ENCODE peak calls at places on chromosomes 1 and 21, in four cellular contexts. U, P, Z and H are unnamed samples.

GRCh38 chr1:217274927-217275616 is 355.8 kb downstream of the GPATCH2 start:
- DNase-seq in U (peak), Z (no peak), P (no peak), H (peak)

GRCh38 chr1:230827081-230827681 is 41.1 kb downstream of the C1orf198 start:
- DNase-seq in Z (no peak), P (no peak), U (no peak), H (no peak)

GRCh38 chr1:114081145-114082046 is 72.3 kb downstream of the SYT6 start:
- DNase-seq in P (no peak), U (no peak), Z (no peak), H (no peak)

GRCh38 chr1:203176273-203176672 is 647 bp upstream of the MYBPH start:
- DNase-seq in Z (peak), P (no peak), U (no peak), H (no peak)

GRCh38 chr1:226821719-226822085 is 48.7 kb upstream of the PSEN2 start:
- DNase-seq in P (no peak), U (peak), Z (no peak), H (no peak)

GRCh38 chr1:1943834-1944570 is 24.9 kb upstream of the TMEM52 start:
- DNase-seq in Z (no peak), P (peak), U (peak), H (no peak)

GRCh38 chr21:31911138-31911907 is 38.5 kb downstream of the HUNK start:
- DNase-seq in Z (no peak), P (no peak), U (peak), H (peak)

GRCh38 chr1:6521502-6521901 is 30.0 kb upstream of the PLEKHG5 start:
- DNase-seq in Z (no peak), U (peak), P (no peak), H (peak)

GRCh38 chr1:108878678-108879077 is 1.9 kb downstream of the GPSM2 start:
- DNase-seq in P (no peak), Z (no peak), U (no peak), H (no peak)

GRCh38 chr1:155127105-155127671 is 488 bp upstream of the EFNA1 start:
- DNase-seq in U (peak), Z (peak), P (peak), H (peak)

GRCh38 chr1:107572674-107573205 is 392.2 kb downstream of the VAV3 start:
- DNase-seq in U (peak), Z (no peak), P (no peak), H (peak)

GRCh38 chr1:154276797-154277196 is 4.4 kb downstream of the HAX1 start:
- DNase-seq in Z (no peak), U (no peak), P (no peak), H (peak)

GRCh38 chr1:226388131-226388530 is 19.8 kb downstream of the PARP1 start:
- DNase-seq in P (no peak), Z (no peak), U (no peak), H (no peak)

GRCh38 chr1:227767401-227768396 is 32.5 kb downstream of the SNAP47 start:
- DNase-seq in P (peak), Z (no peak), U (no peak), H (no peak)

GRCh38 chr1:9069324-9070100 is at the start of gene SLC2A5:
- DNase-seq in P (no peak), U (no peak), Z (no peak), H (no peak)

GRCh38 chr1:75640137-75640536 is 29.2 kb upstream of the SLC44A5 start:
- DNase-seq in Z (no peak), P (no peak), U (no peak), H (no peak)

GRCh38 chr1:229228522-229228921 is 42.4 kb upstream of the RAB4A start:
- DNase-seq in Z (no peak), U (no peak), P (no peak), H (no peak)

GRCh38 chr1:4851666-4852065 is 197.3 kb downstream of the AJAP1 start:
- DNase-seq in P (no peak), Z (no peak), U (no peak), H (no peak)

GRCh38 chr1:233140974-233141373 is 154.6 kb downstream of the PCNX2 start:
- DNase-seq in P (no peak), U (no peak), Z (no peak), H (no peak)

GRCh38 chr21:22019766-22020165 is 1021.6 kb downstream of the NCAM2 start:
- DNase-seq in U (no peak), Z (no peak), P (no peak), H (peak)

GRCh38 chr1:172343246-172344099 is 77.0 kb upstream of the C1orf105 start:
- DNase-seq in Z (no peak), U (peak), P (no peak), H (peak)

GRCh38 chr1:204545202-204545601 is 29.0 kb downstream of the MDM4 start:
- DNase-seq in P (no peak), Z (no peak), U (no peak), H (no peak)

GRCh38 chr1:1969505-1969900 is 34.1 kb downstream of the CFAP74 start:
- DNase-seq in P (no peak), U (no peak), Z (no peak), H (no peak)

GRCh38 chr21:46056450-46056903 is 41.4 kb upstream of the COL6A2 start:
- DNase-seq in U (no peak), P (peak), Z (peak), H (no peak)

GRCh38 chr1:201649776-201650607 is 111.1 kb downstream of the NAV1 start:
- DNase-seq in U (peak), P (peak), Z (peak), H (no peak)

GRCh38 chr1:213783898-213784297 is 203.9 kb upstream of the PROX1 start:
- DNase-seq in P (no peak), Z (no peak), U (no peak), H (no peak)

GRCh38 chr1:155981266-155982088 is 3.1 kb upstream of the ARHGEF2 start:
- DNase-seq in P (no peak), U (peak), Z (no peak), H (peak)

GRCh38 chr1:237043846-237044636 is 2.1 kb downstream of the RYR2 start:
- DNase-seq in Z (no peak), U (no peak), P (no peak), H (no peak)

GRCh38 chr1:25672763-25673409 is 56.3 kb downstream of the MAN1C1 start:
- DNase-seq in U (peak), P (no peak), Z (no peak), H (peak)

GRCh38 chr1:33300673-33301072 is 20.2 kb downstream of the A3GALT2 start:
- DNase-seq in U (no peak), Z (peak), P (peak), H (no peak)

GRCh38 chr21:25956993-25957714 is 213.4 kb downstream of the APP start:
- DNase-seq in P (no peak), Z (no peak), U (no peak), H (peak)

GRCh38 chr1:62281922-62282555 is 37.2 kb downstream of the KANK4 start:
- DNase-seq in U (peak), Z (no peak), P (no peak), H (no peak)

GRCh38 chr1:195336718-195337269 is 1271.4 kb downstream of the KCNT2 start:
- DNase-seq in P (no peak), Z (no peak), U (peak), H (no peak)

GRCh38 chr21:16573581-16573980 is 843.8 kb downstream of the USP25 start:
- DNase-seq in U (peak), P (no peak), Z (no peak), H (peak)

GRCh38 chr1:151739590-151740355 is 18.5 kb downstream of the RIIAD1 start:
- DNase-seq in U (no peak), P (no peak), Z (no peak), H (no peak)